ENCODE peak calls at places on chromosomes 7 and 10, in four cellular contexts. One of them, this sample, is unnamed.

GRCh38 chr10:87000491-87000890 is 19.6 kb upstream of the FAM25A start:
- DNase-seq in GM12878: no peak
- DNase-seq in K562: no peak
- DNase-seq in HepG2: peak
- DNase-seq in this sample: no peak

GRCh38 chr7:55177068-55177530 is 158.3 kb downstream of the EGFR start:
- DNase-seq in K562: no peak
- DNase-seq in GM12878: no peak
- DNase-seq in HepG2: no peak
- DNase-seq in this sample: no peak

GRCh38 chr10:80108576-80109239 is 23.8 kb upstream of the PLAC9 start:
- DNase-seq in K562: no peak
- DNase-seq in HepG2: no peak
- DNase-seq in GM12878: no peak
- DNase-seq in this sample: no peak

GRCh38 chr10:43251664-43252165 is 15.2 kb downstream of the RASGEF1A start:
- DNase-seq in HepG2: no peak
- DNase-seq in K562: no peak
- DNase-seq in GM12878: no peak
- DNase-seq in this sample: no peak

GRCh38 chr10:92087750-92088395 is 164.3 kb downstream of the BTAF1 start:
- DNase-seq in K562: peak
- DNase-seq in GM12878: peak
- DNase-seq in HepG2: peak
- DNase-seq in this sample: peak

GRCh38 chr7:140230862-140231778 is 54.3 kb upstream of the KDM7A start:
- DNase-seq in K562: no peak
- DNase-seq in HepG2: peak
- DNase-seq in GM12878: no peak
- DNase-seq in this sample: peak

GRCh38 chr7:94584113-94584512 is 71.8 kb downstream of the SGCE start:
- DNase-seq in HepG2: peak
- DNase-seq in K562: no peak
- DNase-seq in GM12878: no peak
- DNase-seq in this sample: no peak

GRCh38 chr10:66176772-66177171 is 749.1 kb upstream of the LRRTM3 start:
- DNase-seq in GM12878: no peak
- DNase-seq in K562: no peak
- DNase-seq in HepG2: no peak
- DNase-seq in this sample: no peak

GRCh38 chr10:33193867-33194521 is 140.5 kb downstream of the NRP1 start:
- DNase-seq in GM12878: no peak
- DNase-seq in HepG2: peak
- DNase-seq in K562: no peak
- DNase-seq in this sample: peak

GRCh38 chr10:132712698-132713232 is 73.2 kb downstream of the NKX6-2 start:
- DNase-seq in HepG2: no peak
- DNase-seq in K562: no peak
- DNase-seq in GM12878: no peak
- DNase-seq in this sample: no peak

GRCh38 chr10:91247360-91248111 is 27.1 kb downstream of the PCGF5 start:
- DNase-seq in HepG2: no peak
- DNase-seq in GM12878: no peak
- DNase-seq in K562: peak
- DNase-seq in this sample: no peak

GRCh38 chr10:12848439-12849173 is 152.9 kb downstream of the CCDC3 start:
- DNase-seq in K562: no peak
- DNase-seq in GM12878: no peak
- DNase-seq in HepG2: no peak
- DNase-seq in this sample: no peak

GRCh38 chr7:113159746-113160339 is 41.5 kb upstream of the SMIM30 start:
- DNase-seq in GM12878: no peak
- DNase-seq in HepG2: peak
- DNase-seq in K562: peak
- DNase-seq in this sample: peak

GRCh38 chr10:74675527-74675926 is 150.9 kb upstream of the KAT6B start:
- DNase-seq in K562: no peak
- DNase-seq in HepG2: no peak
- DNase-seq in GM12878: no peak
- DNase-seq in this sample: no peak

GRCh38 chr7:28180031-28180363 is 598 bp downstream of the JAZF1 start:
- DNase-seq in GM12878: no peak
- DNase-seq in K562: no peak
- DNase-seq in HepG2: no peak
- DNase-seq in this sample: no peak

GRCh38 chr7:370775-371118 is 80.8 kb downstream of the FOXL3 start:
- DNase-seq in HepG2: no peak
- DNase-seq in GM12878: no peak
- DNase-seq in K562: no peak
- DNase-seq in this sample: no peak

GRCh38 chr10:110679633-110680472 is 35.7 kb downstream of the RBM20 start:
- DNase-seq in GM12878: no peak
- DNase-seq in K562: no peak
- DNase-seq in HepG2: no peak
- DNase-seq in this sample: no peak

GRCh38 chr10:101295266-101295665 is 58.7 kb upstream of the BTRC start:
- DNase-seq in K562: no peak
- DNase-seq in GM12878: no peak
- DNase-seq in HepG2: no peak
- DNase-seq in this sample: no peak

GRCh38 chr10:5609952-5610616 is 56.3 kb downstream of the ASB13 start:
- DNase-seq in GM12878: no peak
- DNase-seq in K562: peak
- DNase-seq in HepG2: no peak
- DNase-seq in this sample: peak

GRCh38 chr7:27205325-27206280 is 5.7 kb upstream of the HOXA13 start:
- DNase-seq in K562: no peak
- DNase-seq in HepG2: no peak
- DNase-seq in GM12878: no peak
- DNase-seq in this sample: no peak

GRCh38 chr7:47333131-47333887 is 248.6 kb downstream of the TNS3 start:
- DNase-seq in GM12878: no peak
- DNase-seq in HepG2: no peak
- DNase-seq in K562: no peak
- DNase-seq in this sample: no peak

GRCh38 chr10:5911670-5912069 is 21.6 kb downstream of the FBH1 start:
- DNase-seq in HepG2: no peak
- DNase-seq in K562: no peak
- DNase-seq in GM12878: no peak
- DNase-seq in this sample: no peak

GRCh38 chr10:119724630-119725549 is 960 bp upstream of the INPP5F start:
- DNase-seq in K562: peak
- DNase-seq in HepG2: peak
- DNase-seq in GM12878: no peak
- DNase-seq in this sample: no peak

GRCh38 chr7:64078699-64078994 is 33.4 kb downstream of the ZNF727 start:
- DNase-seq in HepG2: no peak
- DNase-seq in K562: no peak
- DNase-seq in GM12878: no peak
- DNase-seq in this sample: no peak

GRCh38 chr7:31058122-31058521 is 6.0 kb downstream of the ADCYAP1R1 start:
- DNase-seq in HepG2: no peak
- DNase-seq in GM12878: no peak
- DNase-seq in K562: peak
- DNase-seq in this sample: no peak

GRCh38 chr7:141158562-141158961 is 84.7 kb downstream of the TMEM178B start:
- DNase-seq in HepG2: no peak
- DNase-seq in GM12878: peak
- DNase-seq in K562: peak
- DNase-seq in this sample: peak

GRCh38 chr10:74156919-74157289 is 5.9 kb downstream of the ADK start:
- DNase-seq in GM12878: no peak
- DNase-seq in K562: peak
- DNase-seq in HepG2: no peak
- DNase-seq in this sample: no peak

GRCh38 chr10:32038777-32039176 is 17.4 kb downstream of the KIF5B start:
- DNase-seq in HepG2: no peak
- DNase-seq in K562: no peak
- DNase-seq in GM12878: no peak
- DNase-seq in this sample: no peak

GRCh38 chr10:96125142-96125515 is 5.0 kb upstream of the ZNF518A start:
- DNase-seq in GM12878: no peak
- DNase-seq in K562: no peak
- DNase-seq in HepG2: peak
- DNase-seq in this sample: no peak

GRCh38 chr7:84714765-84715164 is 472.1 kb downstream of the SEMA3D start:
- DNase-seq in GM12878: no peak
- DNase-seq in K562: peak
- DNase-seq in HepG2: no peak
- DNase-seq in this sample: no peak

GRCh38 chr10:52644678-52645434 is 127.7 kb downstream of the MBL2 start:
- DNase-seq in GM12878: no peak
- DNase-seq in HepG2: peak
- DNase-seq in K562: peak
- DNase-seq in this sample: peak

GRCh38 chr7:16078076-16078952 is 343.0 kb downstream of the CRPPA start:
- DNase-seq in K562: peak
- DNase-seq in HepG2: peak
- DNase-seq in GM12878: no peak
- DNase-seq in this sample: peak

GRCh38 chr7:117673839-117674238 is 194.0 kb downstream of the CFTR start:
- DNase-seq in K562: peak
- DNase-seq in HepG2: peak
- DNase-seq in GM12878: no peak
- DNase-seq in this sample: peak

GRCh38 chr7:141512597-141512996 is 38.6 kb upstream of the AGK start:
- DNase-seq in GM12878: no peak
- DNase-seq in HepG2: no peak
- DNase-seq in K562: no peak
- DNase-seq in this sample: no peak

DNA sequence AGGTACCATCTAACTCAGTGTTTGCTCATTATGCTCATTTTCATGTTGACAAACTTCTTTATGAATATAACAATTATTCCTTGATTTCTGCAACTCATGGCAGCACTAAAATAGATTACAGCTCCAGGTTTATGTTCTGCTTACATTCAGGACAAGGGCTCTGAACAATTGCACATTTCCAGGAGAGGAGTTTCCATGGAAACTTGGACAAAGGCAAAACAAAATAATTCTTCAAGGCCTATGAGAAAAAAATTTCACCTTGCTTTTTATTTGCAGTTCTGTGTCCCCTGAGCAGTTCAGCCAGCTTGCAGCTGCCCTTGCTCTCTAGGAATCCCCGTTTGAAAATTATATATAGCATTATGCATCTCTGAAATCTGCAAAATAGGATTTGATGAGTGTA is 71.7 kb downstream of the ARL4A start:
- DNase-seq in K562: no peak
- DNase-seq in GM12878: no peak
- DNase-seq in HepG2: no peak
- DNase-seq in this sample: peak
- TF ChIP-seq POLR2AphosphoS2 in K562: no peak
- TF ChIP-seq POLR2AphosphoS2 in GM12878: no peak
- TF ChIP-seq POLR2AphosphoS2 in HepG2: no peak
- TF ChIP-seq POLR2AphosphoS2 in this sample: no peak

DNA sequence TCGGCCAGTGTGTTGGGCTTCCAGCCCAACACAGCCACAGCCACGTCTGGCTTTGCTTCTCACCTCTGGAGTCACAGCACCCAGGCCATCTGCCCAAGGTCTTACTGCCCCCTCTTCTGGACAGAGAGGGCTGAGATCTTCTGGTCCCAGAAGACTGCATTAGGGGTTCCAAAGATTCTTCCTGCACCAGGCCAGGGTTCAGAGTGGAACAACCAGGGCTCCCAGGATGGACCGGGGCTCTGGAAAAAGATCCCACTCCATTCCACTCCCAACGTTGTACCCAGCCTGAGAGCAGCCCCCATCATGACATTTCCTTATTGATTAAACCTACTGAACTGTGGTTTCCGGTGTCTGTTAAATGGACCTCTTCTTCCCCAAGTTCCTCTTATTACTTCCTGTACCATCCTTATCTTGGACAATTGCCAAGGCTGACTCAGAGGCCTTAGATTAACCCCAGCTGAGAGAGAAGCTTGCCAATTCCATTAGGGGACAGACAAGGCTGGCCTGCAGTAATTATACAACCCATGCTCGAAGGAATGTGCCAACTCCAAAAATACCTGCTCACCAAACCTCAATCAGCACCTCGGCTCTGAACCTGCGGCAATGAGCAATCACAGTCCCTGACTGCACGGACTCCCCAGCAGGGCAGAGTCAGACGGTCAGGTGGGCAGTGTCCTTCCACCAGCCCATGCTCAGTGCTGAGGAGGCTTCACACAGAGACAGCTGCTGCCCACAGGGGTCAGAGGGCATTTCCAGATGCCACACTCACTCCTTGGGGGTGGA is 47.9 kb upstream of the NPFFR1 start:
- DNase-seq in GM12878: peak
- DNase-seq in HepG2: peak
- DNase-seq in K562: peak
- DNase-seq in this sample: peak
- TF ChIP-seq POLR2AphosphoS2 in GM12878: no peak
- TF ChIP-seq POLR2AphosphoS2 in HepG2: no peak
- TF ChIP-seq POLR2AphosphoS2 in K562: no peak
- TF ChIP-seq POLR2AphosphoS2 in this sample: no peak

GRCh38 chr10:124849111-124849773 is 47.6 kb downstream of the ABRAXAS2 start:
- DNase-seq in HepG2: no peak
- DNase-seq in GM12878: no peak
- DNase-seq in K562: no peak
- DNase-seq in this sample: no peak
- TF ChIP-seq POLR2AphosphoS2 in HepG2: no peak
- TF ChIP-seq POLR2AphosphoS2 in GM12878: no peak
- TF ChIP-seq POLR2AphosphoS2 in K562: no peak
- TF ChIP-seq POLR2AphosphoS2 in this sample: no peak

GRCh38 chr10:79004311-79004710 is 64.5 kb upstream of the ZMIZ1 start:
- DNase-seq in HepG2: no peak
- DNase-seq in K562: no peak
- DNase-seq in GM12878: no peak
- DNase-seq in this sample: no peak

GRCh38 chr10:79007037-79007842 is 61.5 kb upstream of the ZMIZ1 start:
- DNase-seq in HepG2: no peak
- DNase-seq in K562: no peak
- DNase-seq in GM12878: no peak
- DNase-seq in this sample: no peak

GRCh38 chr10:79005126-79005820 is 63.5 kb upstream of the ZMIZ1 start:
- DNase-seq in GM12878: no peak
- DNase-seq in K562: no peak
- DNase-seq in HepG2: no peak
- DNase-seq in this sample: no peak

GRCh38 chr10:79009144-79009543 is 59.6 kb upstream of the ZMIZ1 start:
- DNase-seq in GM12878: no peak
- DNase-seq in K562: no peak
- DNase-seq in HepG2: no peak
- DNase-seq in this sample: no peak

GRCh38 chr10:79007843-79008319 is 60.9 kb upstream of the ZMIZ1 start:
- DNase-seq in GM12878: no peak
- DNase-seq in HepG2: no peak
- DNase-seq in K562: no peak
- DNase-seq in this sample: no peak
- TF ChIP-seq POLR2AphosphoS2 in GM12878: no peak
- TF ChIP-seq POLR2AphosphoS2 in HepG2: no peak
- TF ChIP-seq POLR2AphosphoS2 in K562: no peak
- TF ChIP-seq POLR2AphosphoS2 in this sample: no peak